ENCODE peak calls at places on chromosomes 5 and 9, in four cellular contexts. B, R, F and V are unnamed samples.

GRCh38 chr9:114372971-114373591 is 14.7 kb downstream of the AKNA start:
- DNase-seq in B (no peak), R (peak), F (no peak), V (no peak)

GRCh38 chr9:95313010-95313498 is 4.5 kb downstream of the FANCC start:
- DNase-seq in B (no peak), R (no peak), F (peak), V (peak)

GRCh38 chr5:61330341-61330878 is 1.6 kb upstream of the ZSWIM6 start:
- DNase-seq in B (peak), R (no peak), F (no peak), V (peak)

GRCh38 chr9:81559741-81560140 is 129.6 kb downstream of the TLE1 start:
- DNase-seq in B (no peak), R (no peak), F (no peak), V (peak)

GRCh38 chr9:101398930-101399640 is 434 bp downstream of the ZNF189 start:
- DNase-seq in B (peak), R (no peak), F (no peak), V (no peak)

GRCh38 chr9:120876842-120877240 is at the start of gene PHF19:
- DNase-seq in B (no peak), R (no peak), F (no peak), V (no peak)

GRCh38 chr9:8419871-8420270 is 620.3 kb upstream of the DMAC1 start:
- DNase-seq in B (no peak), R (no peak), F (no peak), V (peak)

GRCh38 chr5:145697251-145698016 is 137.7 kb downstream of the PRELID2 start:
- DNase-seq in B (peak), R (no peak), F (no peak), V (peak)

GRCh38 chr5:1736065-1736464 is 63.6 kb downstream of the MRPL36 start:
- DNase-seq in B (no peak), R (no peak), F (no peak), V (no peak)

GRCh38 chr5:51376504-51376903 is 6.7 kb upstream of the ISL1 start:
- DNase-seq in B (no peak), R (no peak), F (no peak), V (no peak)

GRCh38 chr9:98833090-98833956 is 25.9 kb downstream of the GALNT12 start:
- DNase-seq in B (peak), R (no peak), F (no peak), V (no peak)

GRCh38 chr5:138240690-138241385 is 27.7 kb upstream of the CDC23 start:
- DNase-seq in B (peak), R (no peak), F (no peak), V (no peak)

GRCh38 chr9:29830815-29831214 is 2257.5 kb upstream of the C9orf72 start:
- DNase-seq in B (no peak), R (no peak), F (no peak), V (no peak)

GRCh38 chr5:130111723-130112122 is 207.5 kb downstream of the CHSY3 start:
- DNase-seq in B (no peak), R (no peak), F (no peak), V (no peak)

GRCh38 chr5:178428341-178429155 is 161.6 kb downstream of the COL23A1 start:
- DNase-seq in B (no peak), R (no peak), F (no peak), V (no peak)

GRCh38 chr5:53671447-53671846 is 111.0 kb downstream of the NDUFS4 start:
- DNase-seq in B (no peak), R (no peak), F (peak), V (no peak)

GRCh38 chr5:118793091-118793490 is 195.3 kb downstream of the DTWD2 start:
- DNase-seq in B (no peak), R (no peak), F (no peak), V (no peak)

GRCh38 chr5:141772281-141772680 is 90.3 kb upstream of the ARAP3 start:
- DNase-seq in B (no peak), R (no peak), F (no peak), V (peak)

GRCh38 chr5:138616508-138616907 is 41.3 kb upstream of the HSPA9 start:
- DNase-seq in B (no peak), R (no peak), F (no peak), V (no peak)

GRCh38 chr9:33159760-33160127 is 7.4 kb downstream of the B4GALT1 start:
- DNase-seq in B (no peak), R (no peak), F (no peak), V (peak)

GRCh38 chr5:159451197-159452052 is 121.1 kb upstream of the IL12B start:
- DNase-seq in B (no peak), R (no peak), F (no peak), V (peak)

GRCh38 chr5:92518318-92518913 is 1062.6 kb downstream of the NR2F1-AS1 start:
- DNase-seq in B (peak), R (peak), F (no peak), V (peak)

GRCh38 chr5:53089481-53089976 is 20.0 kb downstream of the MOCS2 start:
- DNase-seq in B (no peak), R (peak), F (no peak), V (peak)

GRCh38 chr5:87169300-87169991 is 98.2 kb upstream of the RASA1 start:
- DNase-seq in B (no peak), R (no peak), F (no peak), V (peak)

GRCh38 chr5:127892467-127893207 is 189.4 kb downstream of the CCDC192 start:
- DNase-seq in B (no peak), R (no peak), F (no peak), V (peak)

GRCh38 chr5:138186002-138186447 is 7.1 kb downstream of the KIF20A start:
- DNase-seq in B (peak), R (peak), F (no peak), V (no peak)

GRCh38 chr5:138157626-138158025 is 18.4 kb upstream of the NME5 start:
- DNase-seq in B (no peak), R (no peak), F (no peak), V (no peak)

GRCh38 chr9:13613296-13613695 is 333.8 kb upstream of the MPDZ start:
- DNase-seq in B (no peak), R (no peak), F (no peak), V (no peak)

GRCh38 chr5:127042593-127042992 is 12.2 kb upstream of the MARCHF3 start:
- DNase-seq in B (no peak), R (no peak), F (no peak), V (peak)

DNA sequence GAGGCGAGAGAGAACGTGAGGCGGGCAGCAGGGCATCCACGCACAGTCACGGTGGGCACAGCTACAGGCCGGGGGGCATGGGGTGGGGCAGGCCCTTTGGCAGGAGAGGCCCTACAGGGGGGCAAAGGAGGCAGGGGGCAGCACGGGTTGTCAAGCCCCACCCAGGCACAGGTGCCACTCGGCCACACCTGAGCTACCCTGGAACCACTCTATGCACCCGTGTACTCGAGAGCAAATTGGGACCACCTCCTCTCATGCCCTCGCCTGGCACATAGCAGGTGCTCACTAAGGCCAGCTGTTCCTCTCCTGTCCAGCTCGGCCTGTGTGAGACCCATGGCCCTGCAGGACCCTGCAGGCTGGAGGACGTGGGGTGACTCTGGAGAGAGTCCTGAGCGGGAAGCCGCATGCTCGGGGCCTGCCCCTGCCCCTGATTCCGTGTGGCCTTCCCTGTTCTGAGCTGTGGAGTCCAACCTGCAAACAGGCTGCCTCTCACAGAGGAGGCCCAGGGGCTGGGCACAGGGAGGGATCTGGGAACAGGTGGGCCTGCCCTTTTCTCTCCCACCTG is 31.4 kb upstream of the SARDH start:
- DNase-seq in B (no peak), R (no peak), F (no peak), V (no peak)
- TF ChIP-seq RAD21 in B (no peak), R (no peak), F (no peak), V (no peak)

GRCh38 chr9:23557691-23558090 is 268.3 kb downstream of the ELAVL2 start:
- DNase-seq in B (no peak), R (no peak), F (no peak), V (no peak)

GRCh38 chr9:23552876-23553275 is 273.2 kb downstream of the ELAVL2 start:
- DNase-seq in B (no peak), R (no peak), F (no peak), V (no peak)

GRCh38 chr9:23554691-23555090 is 271.3 kb downstream of the ELAVL2 start:
- DNase-seq in B (no peak), R (no peak), F (no peak), V (no peak)

GRCh38 chr9:23556459-23556858 is 269.6 kb downstream of the ELAVL2 start:
- DNase-seq in B (no peak), R (no peak), F (no peak), V (no peak)

GRCh38 chr9:23555849-23556248 is 270.2 kb downstream of the ELAVL2 start:
- DNase-seq in B (no peak), R (no peak), F (peak), V (no peak)
- TF ChIP-seq CHD1 in B (no peak), R (no peak), F (no peak), V (no peak)

GRCh38 chr5:174205939-174206338 is 160.4 kb downstream of the NSG2 start:
- DNase-seq in B (no peak), R (no peak), F (no peak), V (no peak)

GRCh38 chr5:174210927-174211326 is 165.4 kb downstream of the NSG2 start:
- DNase-seq in B (no peak), R (no peak), F (no peak), V (no peak)
- TF ChIP-seq RAD21 in B (no peak), R (no peak), F (no peak), V (no peak)

DNA sequence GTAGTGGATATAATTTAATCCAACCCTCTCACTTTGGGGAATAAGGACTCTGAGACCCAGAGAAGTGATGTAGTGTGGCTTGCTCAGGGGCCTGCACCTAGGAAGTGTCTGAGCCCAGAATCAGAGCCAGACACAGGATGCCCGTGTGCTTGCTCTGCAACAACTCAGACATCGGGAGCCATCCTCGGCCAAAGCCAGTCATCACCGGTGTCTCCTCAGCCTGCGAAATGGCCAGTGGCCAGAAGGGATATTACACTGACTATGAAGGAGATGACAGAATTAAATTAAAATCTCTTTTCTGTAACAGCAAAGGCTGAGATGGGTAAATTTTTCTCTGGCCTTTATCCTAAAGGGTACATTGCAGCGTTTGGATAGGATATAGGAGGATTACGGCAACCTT is 102.9 kb downstream of the MARCHF11 start:
- DNase-seq in B (no peak), R (no peak), F (no peak), V (no peak)
- TF ChIP-seq CHD1 in B (no peak), R (no peak), F (no peak), V (no peak)

DNA sequence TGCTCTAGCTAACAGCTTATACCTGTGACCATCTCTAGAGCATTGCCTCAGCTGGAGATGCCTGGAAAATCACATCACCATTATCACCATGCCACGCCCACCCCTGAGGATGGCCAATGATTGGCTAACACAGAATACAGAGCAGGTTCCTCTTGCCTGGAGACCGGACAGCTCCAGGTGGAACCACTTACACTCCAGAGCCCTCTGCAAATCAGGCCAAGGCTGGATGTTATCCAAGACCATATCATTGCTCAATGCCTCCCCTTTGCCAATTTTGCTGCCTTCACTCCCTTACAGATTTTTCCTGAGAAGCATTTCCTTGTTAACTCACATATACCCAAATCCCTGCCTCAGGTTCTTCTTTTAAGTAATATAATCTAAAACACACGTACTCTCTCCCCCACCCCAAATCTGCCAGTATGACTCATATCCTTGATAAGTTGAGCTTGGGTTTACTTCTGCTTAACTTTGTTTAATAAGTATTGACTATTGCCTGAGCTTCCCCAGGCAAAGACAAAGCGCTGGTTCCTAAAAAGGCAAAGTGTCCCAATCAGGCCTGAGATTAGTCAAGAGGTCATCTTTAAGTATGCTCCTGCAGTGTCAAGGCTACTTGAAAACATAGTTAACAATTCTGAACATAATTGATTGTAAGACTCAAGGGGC is 309.6 kb downstream of the EPB41L4A start:
- DNase-seq in B (no peak), R (no peak), F (peak), V (peak)
- TF ChIP-seq RAD21 in B (no peak), R (no peak), F (no peak), V (no peak)

GRCh38 chr9:110031511-110032173 is 176.3 kb downstream of the C9orf152 start:
- DNase-seq in B (no peak), R (no peak), F (no peak), V (peak)
- TF ChIP-seq CHD1 in B (no peak), R (no peak), F (no peak), V (no peak)

DNA sequence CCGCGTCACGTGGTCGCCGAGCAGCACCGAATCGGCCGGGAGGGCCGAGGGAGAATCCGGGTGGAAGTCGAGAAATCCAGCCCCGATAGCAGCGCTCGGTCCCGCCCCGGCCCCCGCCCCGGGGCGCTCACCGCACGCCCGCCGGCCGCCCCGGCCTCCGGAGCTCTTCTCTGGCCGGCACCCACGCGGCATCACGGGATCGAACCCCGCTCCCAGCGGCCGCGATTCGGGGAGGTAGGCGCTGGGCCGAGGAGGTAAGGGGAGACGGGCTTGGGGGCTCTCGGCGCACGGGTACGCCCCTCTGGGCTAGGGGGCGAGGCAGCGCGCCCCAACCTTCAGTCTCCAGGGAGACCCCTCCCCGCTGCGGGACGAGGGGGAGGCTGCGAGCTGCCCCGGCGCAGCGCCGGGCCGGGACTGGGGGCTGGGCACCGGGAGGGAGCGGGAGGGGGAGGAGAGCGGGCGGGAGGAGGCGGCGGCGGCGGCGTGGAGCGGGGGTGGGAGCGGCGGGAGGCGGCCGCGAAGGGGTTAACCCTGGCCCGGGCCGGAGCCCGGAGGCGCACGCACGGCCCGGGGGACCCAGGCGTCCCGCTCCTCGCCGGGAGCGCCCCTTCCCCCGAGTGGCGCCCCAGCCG is 22.0 kb upstream of the NDST1 start:
- DNase-seq in B (peak), R (no peak), F (no peak), V (peak)
- TF ChIP-seq RAD21 in B (no peak), R (no peak), F (no peak), V (no peak)

DNA sequence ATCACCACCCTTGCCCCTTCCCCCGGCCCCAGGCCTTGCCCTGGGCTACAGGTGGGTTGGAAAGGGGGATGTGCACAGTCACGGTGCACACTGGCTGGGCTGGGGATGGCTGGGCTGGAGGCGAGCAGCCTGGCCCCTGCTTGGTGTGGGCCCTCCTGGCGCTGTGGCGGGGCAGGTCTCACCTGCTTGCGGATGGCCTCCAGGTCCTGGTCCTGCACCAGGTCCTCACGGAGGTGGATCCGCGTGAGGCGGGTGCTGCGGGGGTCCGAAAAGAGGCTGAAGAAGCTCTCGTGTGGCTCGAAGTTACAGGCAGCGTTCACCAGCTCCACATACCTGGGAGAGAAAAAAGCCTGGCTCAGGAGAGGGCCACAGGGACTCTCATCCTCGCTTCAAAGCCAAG is 18.1 kb downstream of the ZER1 start:
- DNase-seq in B (no peak), R (no peak), F (no peak), V (no peak)
- TF ChIP-seq CHD1 in B (no peak), R (no peak), F (no peak), V (no peak)